ENCODE peak calls at places on chromosome 16, in four cellular contexts. One of them, this sample, is unnamed.

GRCh38 chr16:48383877-48384304 is 1.3 kb downstream of the SIAH1 start:
- DNase-seq in lung: no peak
- DNase-seq in heart left ventricle: no peak
- DNase-seq in CD8-positive, alpha-beta T cell: no peak
- DNase-seq in this sample: no peak

GRCh38 chr16:68839831-68840230 is 3.5 kb upstream of the TANGO6 start:
- DNase-seq in heart left ventricle: no peak
- DNase-seq in lung: no peak
- DNase-seq in CD8-positive, alpha-beta T cell: no peak
- DNase-seq in this sample: no peak

GRCh38 chr16:27374231-27374793 is 27.7 kb upstream of the IL21R start:
- DNase-seq in heart left ventricle: no peak
- DNase-seq in lung: no peak
- DNase-seq in CD8-positive, alpha-beta T cell: peak; percentile 48
- DNase-seq in this sample: no peak

GRCh38 chr16:8583199-8583598 is 7.1 kb downstream of the TMEM114 start:
- DNase-seq in CD8-positive, alpha-beta T cell: no peak
- DNase-seq in lung: no peak
- DNase-seq in heart left ventricle: no peak
- DNase-seq in this sample: no peak

GRCh38 chr16:2213817-2214720 is 571 bp downstream of the PGP start:
- DNase-seq in CD8-positive, alpha-beta T cell: no peak
- DNase-seq in lung: no peak
- DNase-seq in heart left ventricle: no peak
- DNase-seq in this sample: no peak

GRCh38 chr16:12092347-12092882 is 115.9 kb downstream of the SNX29 start:
- DNase-seq in CD8-positive, alpha-beta T cell: no peak
- DNase-seq in lung: peak; percentile 55
- DNase-seq in heart left ventricle: no peak
- DNase-seq in this sample: no peak

GRCh38 chr16:6211644-6212043 is 1114.0 kb upstream of the EEF2KMT start:
- DNase-seq in heart left ventricle: no peak
- DNase-seq in lung: no peak
- DNase-seq in CD8-positive, alpha-beta T cell: no peak
- DNase-seq in this sample: no peak

GRCh38 chr16:72560617-72561016 is 388.7 kb upstream of the PMFBP1 start:
- DNase-seq in CD8-positive, alpha-beta T cell: no peak
- DNase-seq in lung: no peak
- DNase-seq in heart left ventricle: no peak
- DNase-seq in this sample: no peak

GRCh38 chr16:27505297-27506236 is 44.1 kb downstream of the GTF3C1 start:
- DNase-seq in lung: no peak
- DNase-seq in CD8-positive, alpha-beta T cell: no peak
- DNase-seq in heart left ventricle: peak; percentile 33
- DNase-seq in this sample: no peak

GRCh38 chr16:11254913-11255736 is 879 bp downstream of the SOCS1 start:
- DNase-seq in CD8-positive, alpha-beta T cell: peak; percentile 84
- DNase-seq in lung: no peak
- DNase-seq in heart left ventricle: no peak
- DNase-seq in this sample: no peak

GRCh38 chr16:79316004-79316458 is 284.5 kb downstream of the MAF start:
- DNase-seq in CD8-positive, alpha-beta T cell: no peak
- DNase-seq in heart left ventricle: no peak
- DNase-seq in lung: no peak
- DNase-seq in this sample: no peak

GRCh38 chr16:27400751-27401620 is 988 bp upstream of the IL21R start:
- DNase-seq in lung: no peak
- DNase-seq in CD8-positive, alpha-beta T cell: no peak
- DNase-seq in heart left ventricle: no peak
- DNase-seq in this sample: no peak

GRCh38 chr16:17589898-17590297 is 119.1 kb upstream of the XYLT1 start:
- DNase-seq in CD8-positive, alpha-beta T cell: no peak
- DNase-seq in lung: no peak
- DNase-seq in heart left ventricle: no peak
- DNase-seq in this sample: no peak

GRCh38 chr16:1543085-1543896 is 9.8 kb downstream of the TMEM204 start:
- DNase-seq in CD8-positive, alpha-beta T cell: no peak
- DNase-seq in heart left ventricle: peak; percentile 85
- DNase-seq in lung: peak; percentile 61
- DNase-seq in this sample: peak; percentile 51

GRCh38 chr16:84143784-84144199 is 1.2 kb downstream of the HSDL1 start:
- DNase-seq in CD8-positive, alpha-beta T cell: no peak
- DNase-seq in lung: no peak
- DNase-seq in heart left ventricle: no peak
- DNase-seq in this sample: no peak

GRCh38 chr16:56967733-56968132 is 6.0 kb downstream of the CETP start:
- DNase-seq in heart left ventricle: no peak
- DNase-seq in lung: no peak
- DNase-seq in CD8-positive, alpha-beta T cell: no peak
- DNase-seq in this sample: no peak

GRCh38 chr16:70470927-70471341 is 16.5 kb downstream of the FCSK start:
- DNase-seq in lung: no peak
- DNase-seq in heart left ventricle: no peak
- DNase-seq in CD8-positive, alpha-beta T cell: no peak
- DNase-seq in this sample: peak; percentile 75

GRCh38 chr16:10188236-10188635 is 6.0 kb upstream of the GRIN2A start:
- DNase-seq in heart left ventricle: no peak
- DNase-seq in lung: no peak
- DNase-seq in CD8-positive, alpha-beta T cell: no peak
- DNase-seq in this sample: no peak

GRCh38 chr16:80058236-80058635 is 457.7 kb upstream of the MAF start:
- DNase-seq in lung: peak; percentile 29
- DNase-seq in heart left ventricle: peak; percentile 25
- DNase-seq in CD8-positive, alpha-beta T cell: no peak
- DNase-seq in this sample: no peak

GRCh38 chr16:53754938-53755910 is 51.3 kb downstream of the FTO start:
- DNase-seq in CD8-positive, alpha-beta T cell: no peak
- DNase-seq in heart left ventricle: no peak
- DNase-seq in lung: no peak
- DNase-seq in this sample: no peak

GRCh38 chr16:35404273-35404672 is 1944.9 kb downstream of the TP53TG3F start:
- DNase-seq in lung: no peak
- DNase-seq in CD8-positive, alpha-beta T cell: no peak
- DNase-seq in heart left ventricle: no peak
- DNase-seq in this sample: no peak

GRCh38 chr16:5982979-5983378 is 885.4 kb upstream of the EEF2KMT start:
- DNase-seq in lung: no peak
- DNase-seq in heart left ventricle: no peak
- DNase-seq in CD8-positive, alpha-beta T cell: no peak
- DNase-seq in this sample: no peak

GRCh38 chr16:68005786-68006286 is 6.6 kb upstream of the DPEP2 start:
- DNase-seq in heart left ventricle: peak; percentile 33
- DNase-seq in CD8-positive, alpha-beta T cell: peak; percentile 85
- DNase-seq in lung: peak; percentile 54
- DNase-seq in this sample: no peak

GRCh38 chr16:19858006-19858653 is 26.5 kb downstream of the GPRC5B start:
- DNase-seq in heart left ventricle: no peak
- DNase-seq in lung: no peak
- DNase-seq in CD8-positive, alpha-beta T cell: no peak
- DNase-seq in this sample: no peak

GRCh38 chr16:9056061-9056460 is 35.4 kb upstream of the HAPSTR1 start:
- DNase-seq in heart left ventricle: no peak
- DNase-seq in lung: no peak
- DNase-seq in CD8-positive, alpha-beta T cell: no peak
- DNase-seq in this sample: no peak

GRCh38 chr16:57245472-57246113 is 534 bp downstream of the ARL2BP start:
- DNase-seq in lung: peak; percentile 54
- DNase-seq in heart left ventricle: peak; percentile 44
- DNase-seq in CD8-positive, alpha-beta T cell: no peak
- DNase-seq in this sample: no peak

GRCh38 chr16:84340305-84341040 is 27.9 kb upstream of the ATP2C2 start:
- DNase-seq in CD8-positive, alpha-beta T cell: no peak
- DNase-seq in heart left ventricle: no peak
- DNase-seq in lung: peak; percentile 76
- DNase-seq in this sample: no peak

GRCh38 chr16:11327277-11328171 is 17.7 kb upstream of the RMI2 start:
- DNase-seq in lung: no peak
- DNase-seq in heart left ventricle: no peak
- DNase-seq in CD8-positive, alpha-beta T cell: no peak
- DNase-seq in this sample: peak; percentile 52

GRCh38 chr16:54291981-54292487 is 5.4 kb upstream of the IRX3 start:
- DNase-seq in heart left ventricle: no peak
- DNase-seq in CD8-positive, alpha-beta T cell: no peak
- DNase-seq in lung: no peak
- DNase-seq in this sample: no peak

GRCh38 chr16:52953215-52953614 is 99.5 kb downstream of the CHD9NB start:
- DNase-seq in lung: no peak
- DNase-seq in CD8-positive, alpha-beta T cell: no peak
- DNase-seq in heart left ventricle: no peak
- DNase-seq in this sample: no peak

GRCh38 chr16:88379694-88380040 is 3.1 kb upstream of the ZNF469 start:
- DNase-seq in CD8-positive, alpha-beta T cell: no peak
- DNase-seq in lung: no peak
- DNase-seq in heart left ventricle: no peak
- DNase-seq in this sample: no peak

DNA sequence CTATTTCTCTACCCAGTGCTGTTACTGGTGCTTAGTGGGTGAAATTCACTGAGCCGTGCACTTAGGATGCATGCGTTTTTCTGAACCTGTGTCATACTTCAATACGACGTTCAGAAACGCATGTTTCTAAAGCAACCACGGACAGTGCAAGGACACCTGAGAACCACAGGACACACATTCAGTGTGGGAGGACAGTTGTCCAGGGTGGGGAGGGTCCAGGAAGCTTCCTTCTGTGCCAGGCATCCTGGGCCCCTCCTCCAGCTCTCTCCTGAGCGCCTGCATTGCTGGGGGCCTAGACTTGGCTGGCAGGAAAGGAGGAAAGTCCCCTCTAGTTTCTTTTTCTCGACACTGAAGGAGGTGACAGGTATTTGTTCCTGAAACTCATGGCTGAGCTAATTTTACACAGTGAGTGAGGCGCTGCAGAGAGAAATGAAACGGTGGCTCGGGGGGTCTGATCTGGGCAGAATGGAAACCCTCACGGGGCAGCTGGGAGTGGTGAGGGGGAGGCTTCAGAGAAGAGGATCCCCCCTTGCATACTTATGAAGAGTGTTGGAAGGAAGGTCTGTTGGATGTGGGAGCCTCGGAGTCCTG is 89.9 kb downstream of the IRF8 start:
- DNase-seq in lung: no peak
- DNase-seq in CD8-positive, alpha-beta T cell: no peak
- DNase-seq in heart left ventricle: no peak
- DNase-seq in this sample: no peak
- H3K4me1 ChIP-seq in lung: no peaks in the 10 kb centered on the region
- H3K4me1 ChIP-seq in CD8-positive, alpha-beta T cell: no peaks in the 10 kb centered on the region
- H3K4me1 ChIP-seq in heart left ventricle: no peaks in the 10 kb centered on the region
- H3K4me1 ChIP-seq in this sample: no peaks in the 10 kb centered on the region

DNA sequence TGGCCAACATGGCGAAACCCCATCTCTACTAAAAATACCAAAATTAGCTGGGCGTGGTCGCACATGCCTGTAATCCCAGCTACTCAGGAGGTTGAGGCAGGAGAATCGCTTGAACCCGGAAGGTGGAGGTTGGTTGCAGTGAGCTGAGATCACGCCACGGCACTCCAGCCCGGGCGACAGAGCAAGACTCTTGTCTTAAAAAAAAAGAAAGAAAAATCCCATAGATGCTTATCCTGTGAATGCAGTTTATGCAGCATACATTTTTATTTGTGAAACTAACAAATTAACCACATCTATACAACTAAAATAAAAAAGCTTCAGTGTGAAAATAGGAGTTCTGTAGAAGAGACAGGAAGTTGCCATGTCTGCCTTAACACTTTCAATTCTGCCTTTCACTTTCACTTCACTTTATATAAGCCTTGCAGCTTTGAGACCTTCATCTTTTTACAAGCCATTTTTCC is 7.1 kb downstream of the IGSF6 start:
- DNase-seq in heart left ventricle: no peak
- DNase-seq in CD8-positive, alpha-beta T cell: peak; percentile 65
- DNase-seq in lung: no peak
- DNase-seq in this sample: no peak
- H3K4me1 ChIP-seq in heart left ventricle: peaks cover 22% of the 10 kb centered on the region
- H3K4me1 ChIP-seq in CD8-positive, alpha-beta T cell: peaks cover 50% of the 10 kb centered on the region
- H3K4me1 ChIP-seq in lung: peaks cover 8% of the 10 kb centered on the region
- H3K4me1 ChIP-seq in this sample: no peaks in the 10 kb centered on the region

DNA sequence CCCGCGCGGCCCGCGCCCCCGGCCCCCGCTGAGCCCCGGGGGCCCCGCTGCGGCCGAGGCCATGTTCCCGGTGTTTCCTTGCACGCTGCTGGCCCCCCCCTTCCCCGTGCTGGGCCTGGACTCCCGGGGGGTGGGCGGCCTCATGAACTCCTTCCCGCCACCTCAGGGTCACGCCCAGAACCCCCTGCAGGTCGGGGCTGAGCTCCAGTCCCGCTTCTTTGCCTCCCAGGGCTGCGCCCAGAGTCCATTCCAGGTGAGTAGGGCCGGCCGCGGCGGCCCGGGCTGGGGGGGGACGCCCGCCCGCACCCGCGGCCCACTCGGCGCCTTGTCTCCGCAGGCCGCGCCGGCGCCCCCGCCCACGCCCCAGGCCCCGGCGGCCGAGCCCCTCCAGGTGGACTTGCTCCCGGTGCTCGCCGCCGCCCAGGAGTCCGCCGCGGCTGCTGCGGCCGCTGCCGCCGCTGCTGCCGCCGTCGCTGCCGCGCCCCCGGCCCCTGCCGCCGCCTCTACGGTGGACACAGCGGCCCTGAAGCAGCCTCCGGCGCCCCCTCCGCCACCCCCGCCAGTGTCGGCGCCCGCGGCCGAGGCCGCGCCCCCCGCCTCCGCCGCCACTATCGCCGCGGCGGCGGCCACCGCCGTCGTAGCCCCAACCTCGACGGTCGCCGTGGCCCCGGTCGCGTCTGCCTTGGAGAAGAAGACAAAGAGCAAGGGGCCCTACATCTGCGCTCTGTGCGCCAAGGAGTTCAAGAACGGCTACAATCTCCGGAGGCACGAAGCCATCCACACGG is 504 bp downstream of the MAZ start:
- DNase-seq in lung: no peak
- DNase-seq in heart left ventricle: peak; percentile 66
- DNase-seq in CD8-positive, alpha-beta T cell: peak; percentile 76
- DNase-seq in this sample: peak; percentile 76
- H3K4me1 ChIP-seq in lung: peaks cover 8% of the 10 kb centered on the region
- H3K4me1 ChIP-seq in heart left ventricle: peaks cover 52% of the 10 kb centered on the region
- H3K4me1 ChIP-seq in CD8-positive, alpha-beta T cell: peaks cover 54% of the 10 kb centered on the region
- H3K4me1 ChIP-seq in this sample: no peaks in the 10 kb centered on the region

DNA sequence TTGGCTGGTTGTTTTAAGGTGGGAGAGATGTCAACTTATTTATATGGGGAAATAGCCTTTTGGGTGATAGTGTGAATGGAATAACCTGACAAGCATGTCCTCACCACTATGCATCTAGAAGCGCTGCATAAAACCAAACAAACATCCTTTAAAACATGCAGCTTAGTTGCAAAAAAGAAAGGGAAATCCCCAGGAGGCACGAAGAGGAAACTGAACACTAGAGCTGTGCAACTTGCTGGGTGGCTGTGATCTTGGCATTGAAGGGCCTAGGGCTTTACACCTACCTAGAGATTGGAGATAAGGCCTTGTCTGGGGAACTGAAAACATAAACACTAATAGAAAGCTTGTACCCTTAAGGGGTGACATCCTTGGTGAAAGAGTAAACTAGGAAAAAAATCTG is 7.3 kb downstream of the C16orf54 start:
- DNase-seq in lung: no peak
- DNase-seq in CD8-positive, alpha-beta T cell: peak; percentile 70
- DNase-seq in heart left ventricle: no peak
- DNase-seq in this sample: no peak
- H3K4me1 ChIP-seq in lung: no peaks in the 10 kb centered on the region
- H3K4me1 ChIP-seq in CD8-positive, alpha-beta T cell: peaks cover 74% of the 10 kb centered on the region
- H3K4me1 ChIP-seq in heart left ventricle: no peaks in the 10 kb centered on the region
- H3K4me1 ChIP-seq in this sample: no peaks in the 10 kb centered on the region

This sample was measured in H9.